ENCODE peak calls at places on chromosomes 6 and 20, in eight cellular contexts. One of them, this sample, is unnamed.

GRCh38 chr20:16018881-16019280 is 554.4 kb downstream of the KIF16B start:
- DNase-seq in stomach: no peak
- DNase-seq in upper lobe of left lung: no peak
- DNase-seq in HepG2: no peak
- DNase-seq in transverse colon: no peak
- DNase-seq in sigmoid colon: no peak
- DNase-seq in K562: no peak
- DNase-seq in GM12878: no peak
- DNase-seq in this sample: no peak

GRCh38 chr20:20759132-20759531 is 46.7 kb upstream of the RALGAPA2 start:
- DNase-seq in HepG2: peak; percentile 63
- DNase-seq in K562: no peak
- DNase-seq in upper lobe of left lung: no peak
- DNase-seq in GM12878: no peak
- DNase-seq in stomach: no peak
- DNase-seq in transverse colon: peak; percentile 59
- DNase-seq in sigmoid colon: no peak
- DNase-seq in this sample: no peak

GRCh38 chr6:16523550-16524379 is 237.5 kb downstream of the ATXN1 start:
- DNase-seq in HepG2: no peak
- DNase-seq in K562: no peak
- DNase-seq in sigmoid colon: no peak
- DNase-seq in transverse colon: no peak
- DNase-seq in upper lobe of left lung: no peak
- DNase-seq in GM12878: no peak
- DNase-seq in stomach: no peak
- DNase-seq in this sample: no peak

GRCh38 chr20:38302721-38303120 is 1.2 kb upstream of the BPI start:
- DNase-seq in stomach: no peak
- DNase-seq in transverse colon: no peak
- DNase-seq in K562: no peak
- DNase-seq in sigmoid colon: peak; percentile 56
- DNase-seq in HepG2: no peak
- DNase-seq in upper lobe of left lung: no peak
- DNase-seq in GM12878: no peak
- DNase-seq in this sample: no peak

GRCh38 chr6:48834706-48835105 is 628.3 kb downstream of the MMUT start:
- DNase-seq in stomach: no peak
- DNase-seq in transverse colon: no peak
- DNase-seq in GM12878: no peak
- DNase-seq in HepG2: no peak
- DNase-seq in sigmoid colon: no peak
- DNase-seq in K562: no peak
- DNase-seq in upper lobe of left lung: no peak
- DNase-seq in this sample: no peak

GRCh38 chr20:9617940-9618339 is 103.5 kb downstream of the LAMP5 start:
- DNase-seq in HepG2: peak; percentile 58
- DNase-seq in sigmoid colon: no peak
- DNase-seq in upper lobe of left lung: peak; percentile 51
- DNase-seq in stomach: peak; percentile 58
- DNase-seq in K562: no peak
- DNase-seq in transverse colon: no peak
- DNase-seq in GM12878: no peak
- DNase-seq in this sample: no peak

GRCh38 chr20:39289316-39289715 is 327.2 kb downstream of the DHX35 start:
- DNase-seq in transverse colon: no peak
- DNase-seq in upper lobe of left lung: no peak
- DNase-seq in HepG2: no peak
- DNase-seq in sigmoid colon: no peak
- DNase-seq in K562: no peak
- DNase-seq in stomach: no peak
- DNase-seq in GM12878: no peak
- DNase-seq in this sample: no peak

GRCh38 chr6:48144024-48144423 is 33.0 kb upstream of the PTCHD4 start:
- DNase-seq in stomach: no peak
- DNase-seq in GM12878: no peak
- DNase-seq in sigmoid colon: no peak
- DNase-seq in upper lobe of left lung: no peak
- DNase-seq in transverse colon: no peak
- DNase-seq in HepG2: no peak
- DNase-seq in K562: no peak
- DNase-seq in this sample: no peak

GRCh38 chr20:2172305-2173175 is 70.9 kb downstream of the STK35 start:
- DNase-seq in K562: peak; percentile 62
- DNase-seq in sigmoid colon: peak; percentile 87
- DNase-seq in upper lobe of left lung: peak; percentile 71
- DNase-seq in transverse colon: peak; percentile 68
- DNase-seq in GM12878: peak; percentile 1
- DNase-seq in stomach: peak; percentile 80
- DNase-seq in HepG2: peak; percentile 55
- DNase-seq in this sample: peak; percentile 75

GRCh38 chr20:1165941-1166340 is 18.8 kb downstream of the TMEM74B start:
- DNase-seq in sigmoid colon: no peak
- DNase-seq in HepG2: no peak
- DNase-seq in K562: no peak
- DNase-seq in stomach: no peak
- DNase-seq in GM12878: no peak
- DNase-seq in upper lobe of left lung: no peak
- DNase-seq in transverse colon: no peak
- DNase-seq in this sample: no peak

GRCh38 chr6:1463751-1464397 is 74.5 kb downstream of the FOXF2 start:
- DNase-seq in GM12878: no peak
- DNase-seq in upper lobe of left lung: no peak
- DNase-seq in stomach: no peak
- DNase-seq in K562: no peak
- DNase-seq in HepG2: no peak
- DNase-seq in transverse colon: no peak
- DNase-seq in sigmoid colon: no peak
- DNase-seq in this sample: no peak

GRCh38 chr6:109977791-109978173 is 329 bp upstream of the GPR6 start:
- DNase-seq in GM12878: no peak
- DNase-seq in stomach: no peak
- DNase-seq in transverse colon: no peak
- DNase-seq in upper lobe of left lung: no peak
- DNase-seq in K562: no peak
- DNase-seq in HepG2: no peak
- DNase-seq in sigmoid colon: no peak
- DNase-seq in this sample: no peak

GRCh38 chr6:167558213-167558869 is 233.5 kb downstream of the TTLL2 start:
- DNase-seq in upper lobe of left lung: no peak
- DNase-seq in transverse colon: no peak
- DNase-seq in K562: no peak
- DNase-seq in GM12878: no peak
- DNase-seq in sigmoid colon: peak; percentile 17
- DNase-seq in HepG2: no peak
- DNase-seq in stomach: no peak
- DNase-seq in this sample: no peak

GRCh38 chr20:63212792-63213191 is 3.1 kb downstream of the YTHDF1 start:
- DNase-seq in K562: no peak
- DNase-seq in transverse colon: no peak
- DNase-seq in stomach: no peak
- DNase-seq in GM12878: no peak
- DNase-seq in sigmoid colon: no peak
- DNase-seq in HepG2: no peak
- DNase-seq in upper lobe of left lung: no peak
- DNase-seq in this sample: no peak

GRCh38 chr6:7615611-7616383 is 25.8 kb downstream of the SNRNP48 start:
- DNase-seq in sigmoid colon: no peak
- DNase-seq in HepG2: peak; percentile 72
- DNase-seq in GM12878: no peak
- DNase-seq in stomach: peak; percentile 38
- DNase-seq in upper lobe of left lung: no peak
- DNase-seq in K562: peak; percentile 52
- DNase-seq in transverse colon: peak; percentile 33
- DNase-seq in this sample: no peak

GRCh38 chr6:37904590-37904989 is 85.1 kb downstream of the ZFAND3 start:
- DNase-seq in GM12878: no peak
- DNase-seq in K562: no peak
- DNase-seq in HepG2: no peak
- DNase-seq in stomach: no peak
- DNase-seq in sigmoid colon: no peak
- DNase-seq in upper lobe of left lung: no peak
- DNase-seq in transverse colon: no peak
- DNase-seq in this sample: no peak
- TF ChIP-seq EP300 in GM12878: no peak
- TF ChIP-seq EP300 in K562: no peak
- TF ChIP-seq EP300 in HepG2: no peak
- TF ChIP-seq EP300 in stomach: no peak
- TF ChIP-seq EP300 in sigmoid colon: no peak
- TF ChIP-seq EP300 in upper lobe of left lung: no peak
- TF ChIP-seq EP300 in transverse colon: no peak
- TF ChIP-seq EP300 in this sample: no peak

GRCh38 chr6:116012471-116012949 is 48.2 kb downstream of the FRK start:
- DNase-seq in GM12878: no peak
- DNase-seq in K562: no peak
- DNase-seq in stomach: peak; percentile 32
- DNase-seq in upper lobe of left lung: no peak
- DNase-seq in transverse colon: no peak
- DNase-seq in HepG2: peak; percentile 25
- DNase-seq in sigmoid colon: no peak
- DNase-seq in this sample: no peak

GRCh38 chr6:116010400-116011095 is 50.1 kb downstream of the FRK start:
- DNase-seq in stomach: peak; percentile 75
- DNase-seq in GM12878: no peak
- DNase-seq in sigmoid colon: peak; percentile 70
- DNase-seq in HepG2: peak; percentile 75
- DNase-seq in transverse colon: peak; percentile 78
- DNase-seq in K562: peak; percentile 35
- DNase-seq in upper lobe of left lung: peak; percentile 76
- DNase-seq in this sample: peak; percentile 71

GRCh38 chr6:116011520-116011919 is 49.2 kb downstream of the FRK start:
- DNase-seq in upper lobe of left lung: no peak
- DNase-seq in HepG2: no peak
- DNase-seq in GM12878: peak; percentile 89
- DNase-seq in K562: no peak
- DNase-seq in stomach: no peak
- DNase-seq in transverse colon: peak; percentile 43
- DNase-seq in sigmoid colon: no peak
- DNase-seq in this sample: no peak

GRCh38 chr6:116012966-116013365 is 47.7 kb downstream of the FRK start:
- DNase-seq in sigmoid colon: no peak
- DNase-seq in HepG2: no peak
- DNase-seq in K562: no peak
- DNase-seq in GM12878: no peak
- DNase-seq in transverse colon: no peak
- DNase-seq in stomach: no peak
- DNase-seq in upper lobe of left lung: no peak
- DNase-seq in this sample: no peak

GRCh38 chr6:116011096-116011401 is 49.6 kb downstream of the FRK start:
- DNase-seq in HepG2: no peak
- DNase-seq in GM12878: no peak
- DNase-seq in upper lobe of left lung: no peak
- DNase-seq in stomach: no peak
- DNase-seq in transverse colon: no peak
- DNase-seq in sigmoid colon: no peak
- DNase-seq in K562: no peak
- DNase-seq in this sample: no peak
- TF ChIP-seq POLR2AphosphoS5 in HepG2: no peak
- TF ChIP-seq POLR2AphosphoS5 in GM12878: no peak
- TF ChIP-seq POLR2AphosphoS5 in upper lobe of left lung: no peak
- TF ChIP-seq POLR2AphosphoS5 in stomach: no peak
- TF ChIP-seq POLR2AphosphoS5 in transverse colon: no peak
- TF ChIP-seq POLR2AphosphoS5 in sigmoid colon: no peak
- TF ChIP-seq POLR2AphosphoS5 in K562: no peak
- TF ChIP-seq POLR2AphosphoS5 in this sample: no peak

DNA sequence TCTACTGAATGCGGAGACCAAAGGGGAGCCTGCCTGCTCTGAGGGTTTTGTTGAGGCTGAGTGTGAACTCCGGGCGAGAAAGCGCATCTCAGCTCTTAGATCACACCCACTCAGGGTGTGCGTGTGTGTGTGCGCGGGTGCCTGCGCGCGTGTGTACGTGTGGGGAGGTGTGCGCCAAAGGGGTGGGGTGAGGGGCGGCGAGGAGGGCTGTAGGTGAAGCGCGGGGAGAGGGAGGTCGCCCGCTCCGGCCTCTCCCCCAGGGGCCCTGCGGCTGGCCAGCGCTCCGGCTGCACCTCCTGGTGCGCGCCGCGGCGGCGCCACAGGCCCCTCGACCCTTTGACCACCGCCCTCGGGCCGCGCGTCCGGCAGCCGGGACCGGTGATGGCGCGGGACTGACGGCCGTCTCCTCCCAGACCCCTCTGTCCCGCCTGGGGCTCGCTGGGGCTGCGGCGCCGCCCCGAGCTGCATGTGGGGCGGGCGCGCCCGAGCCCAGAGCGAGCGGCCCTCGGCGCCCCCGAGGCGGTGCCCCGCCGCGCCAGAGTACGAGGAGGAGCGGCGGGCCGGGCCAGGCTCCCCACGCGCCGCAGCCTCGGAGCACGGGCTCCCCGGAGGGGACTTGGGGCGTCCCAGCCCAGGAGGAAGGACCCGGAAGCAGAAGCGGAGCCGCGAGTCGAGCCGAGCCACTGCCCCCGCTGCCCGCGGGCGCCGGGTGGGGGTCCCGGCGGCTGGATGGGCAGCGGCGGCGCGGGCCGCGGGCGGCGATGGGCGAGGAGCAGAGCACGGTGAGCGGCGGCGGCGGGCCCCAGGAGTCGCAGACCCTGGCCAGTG is at the start of gene RNF217:
- DNase-seq in K562: peak; percentile 82
- DNase-seq in transverse colon: peak; percentile 50
- DNase-seq in stomach: peak; percentile 55
- DNase-seq in GM12878: no peak
- DNase-seq in sigmoid colon: peak; percentile 90
- DNase-seq in HepG2: no peak
- DNase-seq in upper lobe of left lung: peak; percentile 63
- DNase-seq in this sample: peak; percentile 84
- TF ChIP-seq CTCF in K562: no peak
- TF ChIP-seq CTCF in transverse colon: no peak
- TF ChIP-seq CTCF in stomach: no peak
- TF ChIP-seq CTCF in GM12878: no peak
- TF ChIP-seq CTCF in sigmoid colon: no peak
- TF ChIP-seq CTCF in HepG2: no peak
- TF ChIP-seq CTCF in upper lobe of left lung: peak; percentile 46
- TF ChIP-seq CTCF in this sample: no peak

GRCh38 chr6:149608381-149608982 is 40.0 kb downstream of the KATNA1 start:
- DNase-seq in sigmoid colon: no peak
- DNase-seq in K562: no peak
- DNase-seq in upper lobe of left lung: no peak
- DNase-seq in stomach: no peak
- DNase-seq in HepG2: no peak
- DNase-seq in transverse colon: no peak
- DNase-seq in GM12878: no peak
- DNase-seq in this sample: no peak
- TF ChIP-seq EP300 in sigmoid colon: no peak
- TF ChIP-seq EP300 in K562: no peak
- TF ChIP-seq EP300 in upper lobe of left lung: no peak
- TF ChIP-seq EP300 in stomach: no peak
- TF ChIP-seq EP300 in HepG2: no peak
- TF ChIP-seq EP300 in transverse colon: no peak
- TF ChIP-seq EP300 in GM12878: no peak
- TF ChIP-seq EP300 in this sample: no peak